ENCODE peak calls at places on chromosomes 3 and 15, in seven cellular contexts. V, E, W, M, J, R and D are unnamed samples.

GRCh38 chr15:96893159-96893906 is 562.8 kb downstream of the NR2F2 start:
- DNase-seq in V (peak), E (no peak), W (peak), M (peak), J (no peak), R (no peak), D (no peak)

GRCh38 chr15:75182187-75183131 is 19.2 kb upstream of the C15orf39 start:
- DNase-seq in V (no peak), E (no peak), W (no peak), M (peak), J (no peak), R (no peak), D (no peak)

GRCh38 chr3:89353465-89353864 is 246.0 kb downstream of the EPHA3 start:
- DNase-seq in V (peak), E (no peak), W (peak), M (peak), J (no peak), R (no peak), D (no peak)

GRCh38 chr3:141240290-141241247 is 8.9 kb downstream of the PXYLP1 start:
- DNase-seq in V (peak), E (no peak), W (no peak), M (peak), J (no peak), R (no peak), D (peak)

GRCh38 chr3:127734181-127734720 is 61.5 kb downstream of the ABTB1 start:
- DNase-seq in V (no peak), E (no peak), W (no peak), M (no peak), J (no peak), R (no peak), D (no peak)

GRCh38 chr3:150662410-150663200 is 41.1 kb downstream of the ERICH6 start:
- DNase-seq in V (no peak), E (no peak), W (no peak), M (no peak), J (no peak), R (no peak), D (no peak)

GRCh38 chr3:9916734-9917680 is at the start of gene IL17RC:
- DNase-seq in V (peak), E (no peak), W (peak), M (peak), J (peak), R (peak), D (no peak)

GRCh38 chr15:63348392-63348791 is 33.3 kb downstream of the CA12 start:
- DNase-seq in V (peak), E (no peak), W (peak), M (peak), J (no peak), R (no peak), D (no peak)

GRCh38 chr3:99866167-99866810 is 48.6 kb downstream of the CMSS1 start:
- DNase-seq in V (peak), E (no peak), W (peak), M (peak), J (no peak), R (no peak), D (no peak)

GRCh38 chr3:197201840-197202452 is 96.5 kb downstream of the DLG1 start:
- DNase-seq in V (no peak), E (no peak), W (no peak), M (no peak), J (no peak), R (no peak), D (no peak)

GRCh38 chr3:192354687-192355086 is 372.7 kb downstream of the FGF12 start:
- DNase-seq in V (no peak), E (no peak), W (no peak), M (no peak), J (no peak), R (no peak), D (no peak)

GRCh38 chr3:24829011-24829581 is 334.4 kb upstream of the THRB start:
- DNase-seq in V (no peak), E (no peak), W (no peak), M (peak), J (no peak), R (no peak), D (no peak)

GRCh38 chr3:31978553-31978952 is 2.5 kb downstream of the OSBPL10 start:
- DNase-seq in V (no peak), E (no peak), W (peak), M (no peak), J (no peak), R (no peak), D (no peak)

GRCh38 chr3:69690-70089 is 126.9 kb upstream of the CHL1 start:
- DNase-seq in V (peak), E (no peak), W (no peak), M (no peak), J (no peak), R (no peak), D (no peak)

GRCh38 chr3:49791571-49791970 is 5.2 kb upstream of the IP6K1 start:
- DNase-seq in V (no peak), E (no peak), W (no peak), M (no peak), J (no peak), R (no peak), D (no peak)

GRCh38 chr3:171190668-171191067 is 164.1 kb upstream of the SLC2A2 start:
- DNase-seq in V (peak), E (no peak), W (peak), M (peak), J (peak), R (no peak), D (no peak)

GRCh38 chr3:66021731-66022131 is 17.0 kb downstream of the MAGI1 start:
- DNase-seq in V (no peak), E (no peak), W (peak), M (peak), J (no peak), R (peak), D (no peak)

GRCh38 chr3:40971191-40972168 is 227.8 kb upstream of the CTNNB1 start:
- DNase-seq in V (peak), E (no peak), W (peak), M (peak), J (peak), R (peak), D (no peak)

GRCh38 chr3:141065258-141065657 is 14.1 kb downstream of the SPSB4 start:
- DNase-seq in V (no peak), E (no peak), W (no peak), M (no peak), J (no peak), R (no peak), D (no peak)

GRCh38 chr15:63950911-63951481 is 95.3 kb downstream of the DAPK2 start:
- DNase-seq in V (peak), E (no peak), W (peak), M (peak), J (no peak), R (peak), D (no peak)

GRCh38 chr15:78537266-78537665 is 3.0 kb upstream of the PSMA4 start:
- DNase-seq in V (no peak), E (no peak), W (no peak), M (no peak), J (no peak), R (no peak), D (no peak)

GRCh38 chr3:143775401-143775970 is 72.8 kb downstream of the SLC9A9 start:
- DNase-seq in V (peak), E (no peak), W (peak), M (peak), J (no peak), R (peak), D (peak)

GRCh38 chr3:59937206-59937605 is 887.4 kb upstream of the CFAP20DC start:
- DNase-seq in V (no peak), E (no peak), W (no peak), M (no peak), J (no peak), R (no peak), D (no peak)

GRCh38 chr3:69008980-69009379 is 4.5 kb downstream of the EOGT start:
- DNase-seq in V (no peak), E (no peak), W (no peak), M (no peak), J (no peak), R (no peak), D (no peak)

GRCh38 chr3:190073264-190073663 is 47.4 kb downstream of the P3H2 start:
- DNase-seq in V (peak), E (no peak), W (no peak), M (peak), J (no peak), R (no peak), D (no peak)

GRCh38 chr3:142501004-142501926 is 53.4 kb upstream of the XRN1 start:
- DNase-seq in V (peak), E (no peak), W (peak), M (peak), J (no peak), R (peak), D (no peak)

GRCh38 chr3:181570472-181570871 is 141.3 kb upstream of the SOX2 start:
- DNase-seq in V (no peak), E (no peak), W (no peak), M (no peak), J (no peak), R (no peak), D (no peak)

GRCh38 chr3:133549565-133549964 is 23.9 kb upstream of the CDV3 start:
- DNase-seq in V (no peak), E (no peak), W (no peak), M (no peak), J (no peak), R (no peak), D (no peak)

GRCh38 chr15:23823508-23823907 is 136.4 kb upstream of the NDN start:
- DNase-seq in V (no peak), E (no peak), W (peak), M (no peak), J (peak), R (no peak), D (no peak)

GRCh38 chr15:79721256-79721655 is 175.6 kb downstream of the MTHFS start:
- DNase-seq in V (no peak), E (no peak), W (no peak), M (no peak), J (no peak), R (no peak), D (no peak)

GRCh38 chr3:183357564-183358079 is 70.8 kb downstream of the MCF2L2 start:
- DNase-seq in V (peak), E (no peak), W (no peak), M (no peak), J (no peak), R (no peak), D (no peak)

GRCh38 chr3:183812746-183813445 is 12.5 kb downstream of the MAP6D1 start:
- DNase-seq in V (no peak), E (no peak), W (no peak), M (no peak), J (no peak), R (no peak), D (no peak)

GRCh38 chr15:49406352-49407118 is 16.5 kb upstream of the FGF7 start:
- DNase-seq in V (no peak), E (no peak), W (no peak), M (no peak), J (no peak), R (no peak), D (no peak)

GRCh38 chr3:113084777-113085176 is 94.0 kb downstream of the GTPBP8 start:
- DNase-seq in V (peak), E (no peak), W (peak), M (peak), J (no peak), R (peak), D (no peak)

GRCh38 chr15:63463030-63463429 is 41.4 kb upstream of the USP3 start:
- DNase-seq in V (no peak), E (no peak), W (no peak), M (no peak), J (no peak), R (no peak), D (no peak)